ENCODE peak calls at places on chromosomes 2 and 18, in ten cellular contexts. N is endothelial cell, I is GM23338, L is SHP77 treated with DMSO at 0.1 percent for 48 hours, C is hypothalamus, Y is neural crest cell, G is MV-4-11, D is NCI-H748 treated with DMSO at 0.1 percent for 48 hours, W is GM10248, Z is fibroblast of lung. S is an unnamed sample.

GRCh38 chr18:11042247-11042646 is 107.1 kb downstream of the PIEZO2 start:
- DNase-seq in N (no peak), I (no peak), L (no peak), C (no peak), Y (no peak), G (no peak), D (no peak), W (no peak), Z (peak), S (no peak)

GRCh38 chr2:240840435-240841060 is 20.5 kb upstream of the KIF1A start:
- DNase-seq in N (peak), I (peak), L (peak), C (no peak), Y (peak), G (peak), D (peak), W (peak), Z (peak), S (peak)

GRCh38 chr2:1341409-1342120 is 71.7 kb upstream of the TPO start:
- DNase-seq in N (no peak), I (peak), L (no peak), C (no peak), Y (no peak), G (no peak), D (no peak), W (no peak), Z (no peak), S (no peak)

GRCh38 chr2:157793053-157793612 is 83.0 kb downstream of the ACVR1 start:
- DNase-seq in N (no peak), I (no peak), L (no peak), C (no peak), Y (no peak), G (no peak), D (no peak), W (no peak), Z (no peak), S (no peak)

GRCh38 chr2:230868151-230868946 is 3.6 kb downstream of the ITM2C start:
- DNase-seq in N (no peak), I (peak), L (no peak), C (no peak), Y (no peak), G (no peak), D (no peak), W (no peak), Z (no peak), S (no peak)

GRCh38 chr2:103902347-103902746 is 951.6 kb upstream of the POU3F3 start:
- DNase-seq in N (no peak), I (no peak), L (no peak), C (no peak), Y (no peak), G (no peak), D (no peak), W (no peak), Z (no peak), S (no peak)

GRCh38 chr2:68336192-68336591 is 16.4 kb upstream of the CNRIP1 start:
- DNase-seq in N (no peak), I (no peak), L (no peak), C (no peak), Y (no peak), G (no peak), D (no peak), W (no peak), Z (peak), S (no peak)

GRCh38 chr2:98985905-98986666 is 50.1 kb upstream of the CRACDL start:
- DNase-seq in N (no peak), I (no peak), L (no peak), C (no peak), Y (no peak), G (peak), D (no peak), W (peak), Z (no peak), S (no peak)

GRCh38 chr2:31515586-31515985 is 65.2 kb downstream of the SRD5A2 start:
- DNase-seq in N (no peak), I (no peak), L (no peak), C (no peak), Y (no peak), G (no peak), D (no peak), W (no peak), Z (no peak), S (no peak)

GRCh38 chr2:108444941-108445840 is 3.8 kb upstream of the GCC2 start:
- DNase-seq in N (peak), I (no peak), L (no peak), C (no peak), Y (no peak), G (no peak), D (no peak), W (no peak), Z (peak), S (no peak)

GRCh38 chr2:101113441-101114267 is 37.5 kb downstream of the TBC1D8 start:
- DNase-seq in N (no peak), I (peak), L (no peak), C (no peak), Y (no peak), G (peak), D (peak), W (no peak), Z (peak), S (peak)

GRCh38 chr2:72719416-72719815 is 106.4 kb downstream of the EXOC6B start:
- DNase-seq in N (peak), I (peak), L (no peak), C (no peak), Y (no peak), G (no peak), D (no peak), W (no peak), Z (peak), S (no peak)

S was measured in GM12865.